ENCODE peak calls at places on chromosomes 13 and 19, in seven cellular contexts. One of them, this sample, is unnamed.

GRCh38 chr19:5083547-5083965 is 114.6 kb downstream of the KDM4B start:
- DNase-seq in GM13976: no peak
- DNase-seq in naive B cell: no peak
- DNase-seq in HTR-8/SVneo: no peak
- DNase-seq in activated CD4-positive, alpha-beta T cell treated with anti-CD3 and anti-CD28 coated beads for 48 hours: no peak
- DNase-seq in effector memory CD4-positive, alpha-beta T cell: no peak
- DNase-seq in ureter: no peak
- DNase-seq in this sample: no peak

GRCh38 chr19:9986787-9987281 is 23.5 kb downstream of the COL5A3 start:
- DNase-seq in HTR-8/SVneo: no peak
- DNase-seq in ureter: no peak
- DNase-seq in activated CD4-positive, alpha-beta T cell treated with anti-CD3 and anti-CD28 coated beads for 48 hours: no peak
- DNase-seq in GM13976: no peak
- DNase-seq in effector memory CD4-positive, alpha-beta T cell: no peak
- DNase-seq in naive B cell: no peak
- DNase-seq in this sample: no peak

GRCh38 chr13:21964686-21965085 is 293.8 kb downstream of the FGF9 start:
- DNase-seq in effector memory CD4-positive, alpha-beta T cell: no peak
- DNase-seq in GM13976: no peak
- DNase-seq in ureter: no peak
- DNase-seq in activated CD4-positive, alpha-beta T cell treated with anti-CD3 and anti-CD28 coated beads for 48 hours: no peak
- DNase-seq in naive B cell: no peak
- DNase-seq in HTR-8/SVneo: no peak
- DNase-seq in this sample: no peak

GRCh38 chr19:5130371-5131030 is 161.6 kb downstream of the KDM4B start:
- DNase-seq in naive B cell: peak
- DNase-seq in GM13976: peak
- DNase-seq in effector memory CD4-positive, alpha-beta T cell: peak
- DNase-seq in activated CD4-positive, alpha-beta T cell treated with anti-CD3 and anti-CD28 coated beads for 48 hours: peak
- DNase-seq in HTR-8/SVneo: no peak
- DNase-seq in ureter: no peak
- DNase-seq in this sample: no peak

GRCh38 chr19:1136201-1136600 is 32.4 kb downstream of the GPX4 start:
- DNase-seq in naive B cell: no peak
- DNase-seq in GM13976: peak
- DNase-seq in HTR-8/SVneo: no peak
- DNase-seq in effector memory CD4-positive, alpha-beta T cell: no peak
- DNase-seq in activated CD4-positive, alpha-beta T cell treated with anti-CD3 and anti-CD28 coated beads for 48 hours: no peak
- DNase-seq in ureter: no peak
- DNase-seq in this sample: no peak

GRCh38 chr13:87982436-87982835 is 311.3 kb downstream of the SLITRK5 start:
- DNase-seq in naive B cell: no peak
- DNase-seq in activated CD4-positive, alpha-beta T cell treated with anti-CD3 and anti-CD28 coated beads for 48 hours: no peak
- DNase-seq in GM13976: no peak
- DNase-seq in ureter: no peak
- DNase-seq in effector memory CD4-positive, alpha-beta T cell: no peak
- DNase-seq in HTR-8/SVneo: no peak
- DNase-seq in this sample: no peak

GRCh38 chr13:45548281-45548680 is 67.3 kb downstream of the ERICH6B start:
- DNase-seq in activated CD4-positive, alpha-beta T cell treated with anti-CD3 and anti-CD28 coated beads for 48 hours: no peak
- DNase-seq in ureter: no peak
- DNase-seq in HTR-8/SVneo: no peak
- DNase-seq in GM13976: no peak
- DNase-seq in naive B cell: no peak
- DNase-seq in effector memory CD4-positive, alpha-beta T cell: no peak
- DNase-seq in this sample: peak

GRCh38 chr13:113083402-113084061 is 22.1 kb upstream of the F7 start:
- DNase-seq in GM13976: no peak
- DNase-seq in ureter: no peak
- DNase-seq in activated CD4-positive, alpha-beta T cell treated with anti-CD3 and anti-CD28 coated beads for 48 hours: no peak
- DNase-seq in naive B cell: no peak
- DNase-seq in HTR-8/SVneo: no peak
- DNase-seq in effector memory CD4-positive, alpha-beta T cell: no peak
- DNase-seq in this sample: no peak

This sample was measured in esophagus muscularis mucosa.